ENCODE peak calls at places on chromosomes 5 and 9, in six cellular contexts. One of them, this sample, is unnamed.

GRCh38 chr9:98951967-98952366 is 8.3 kb downstream of the COL15A1 start:
- DNase-seq in lower lobe of right lung: no peak
- DNase-seq in Peyer's patch: no peak
- DNase-seq in neural crest cell: no peak
- DNase-seq in epithelial cell of esophagus: no peak
- DNase-seq in AG09309: no peak
- DNase-seq in this sample: no peak

GRCh38 chr5:2353211-2353610 is 398.3 kb downstream of the IRX2 start:
- DNase-seq in neural crest cell: no peak
- DNase-seq in lower lobe of right lung: no peak
- DNase-seq in epithelial cell of esophagus: no peak
- DNase-seq in AG09309: no peak
- DNase-seq in Peyer's patch: no peak
- DNase-seq in this sample: no peak

GRCh38 chr5:99141534-99142135 is 212.8 kb upstream of the CHD1 start:
- DNase-seq in AG09309: no peak
- DNase-seq in epithelial cell of esophagus: peak; percentile 80
- DNase-seq in lower lobe of right lung: no peak
- DNase-seq in neural crest cell: no peak
- DNase-seq in Peyer's patch: no peak
- DNase-seq in this sample: no peak

GRCh38 chr9:33041459-33042188 is 16.6 kb downstream of the DNAJA1 start:
- DNase-seq in lower lobe of right lung: no peak
- DNase-seq in Peyer's patch: no peak
- DNase-seq in neural crest cell: no peak
- DNase-seq in epithelial cell of esophagus: peak; percentile 40
- DNase-seq in AG09309: no peak
- DNase-seq in this sample: no peak

GRCh38 chr9:80797841-80798688 is 891.3 kb downstream of the TLE1 start:
- DNase-seq in Peyer's patch: no peak
- DNase-seq in lower lobe of right lung: no peak
- DNase-seq in neural crest cell: no peak
- DNase-seq in AG09309: peak; percentile 84
- DNase-seq in epithelial cell of esophagus: no peak
- DNase-seq in this sample: no peak

GRCh38 chr5:122151640-122152039 is 22.3 kb downstream of the ZNF474 start:
- DNase-seq in Peyer's patch: no peak
- DNase-seq in epithelial cell of esophagus: peak; percentile 45
- DNase-seq in lower lobe of right lung: no peak
- DNase-seq in AG09309: no peak
- DNase-seq in neural crest cell: no peak
- DNase-seq in this sample: no peak

GRCh38 chr5:165630211-165630866 is 2124.9 kb downstream of the MAT2B start:
- DNase-seq in lower lobe of right lung: no peak
- DNase-seq in Peyer's patch: no peak
- DNase-seq in neural crest cell: peak; percentile 60
- DNase-seq in epithelial cell of esophagus: peak; percentile 50
- DNase-seq in AG09309: no peak
- DNase-seq in this sample: no peak

GRCh38 chr5:133868946-133869674 is 99.3 kb downstream of the C5orf15 start:
- DNase-seq in Peyer's patch: peak; percentile 67
- DNase-seq in neural crest cell: peak; percentile 75
- DNase-seq in lower lobe of right lung: peak; percentile 82
- DNase-seq in epithelial cell of esophagus: peak; percentile 76
- DNase-seq in AG09309: peak; percentile 31
- DNase-seq in this sample: no peak

GRCh38 chr5:172828911-172829431 is 5.1 kb upstream of the ERGIC1 start:
- DNase-seq in AG09309: no peak
- DNase-seq in Peyer's patch: no peak
- DNase-seq in lower lobe of right lung: no peak
- DNase-seq in neural crest cell: no peak
- DNase-seq in epithelial cell of esophagus: peak; percentile 57
- DNase-seq in this sample: no peak

GRCh38 chr9:90556897-90557296 is 85.7 kb downstream of the DIRAS2 start:
- DNase-seq in epithelial cell of esophagus: peak; percentile 5
- DNase-seq in Peyer's patch: no peak
- DNase-seq in AG09309: no peak
- DNase-seq in neural crest cell: no peak
- DNase-seq in lower lobe of right lung: no peak
- DNase-seq in this sample: no peak

GRCh38 chr5:150009671-150010387 is 9.3 kb downstream of the HMGXB3 start:
- DNase-seq in epithelial cell of esophagus: no peak
- DNase-seq in neural crest cell: no peak
- DNase-seq in lower lobe of right lung: no peak
- DNase-seq in Peyer's patch: no peak
- DNase-seq in AG09309: no peak
- DNase-seq in this sample: no peak

GRCh38 chr9:93673844-93674334 is 97.5 kb downstream of the PHF2 start:
- DNase-seq in lower lobe of right lung: no peak
- DNase-seq in neural crest cell: no peak
- DNase-seq in AG09309: no peak
- DNase-seq in Peyer's patch: no peak
- DNase-seq in epithelial cell of esophagus: no peak
- DNase-seq in this sample: no peak

GRCh38 chr5:38029431-38030065 is 189.7 kb upstream of the GDNF start:
- DNase-seq in Peyer's patch: no peak
- DNase-seq in epithelial cell of esophagus: peak; percentile 15
- DNase-seq in neural crest cell: no peak
- DNase-seq in AG09309: no peak
- DNase-seq in lower lobe of right lung: no peak
- DNase-seq in this sample: no peak

GRCh38 chr9:137463931-137464290 is 4.8 kb upstream of the NSMF start:
- DNase-seq in neural crest cell: no peak
- DNase-seq in epithelial cell of esophagus: no peak
- DNase-seq in lower lobe of right lung: no peak
- DNase-seq in Peyer's patch: no peak
- DNase-seq in AG09309: no peak
- DNase-seq in this sample: no peak

GRCh38 chr5:115549154-115549553 is 4.6 kb upstream of the FEM1C start:
- DNase-seq in Peyer's patch: no peak
- DNase-seq in neural crest cell: no peak
- DNase-seq in AG09309: no peak
- DNase-seq in lower lobe of right lung: no peak
- DNase-seq in epithelial cell of esophagus: no peak
- DNase-seq in this sample: no peak

GRCh38 chr5:103216137-103216536 is 42.4 kb upstream of the MACIR start:
- DNase-seq in AG09309: no peak
- DNase-seq in neural crest cell: no peak
- DNase-seq in epithelial cell of esophagus: no peak
- DNase-seq in Peyer's patch: no peak
- DNase-seq in lower lobe of right lung: no peak
- DNase-seq in this sample: no peak

GRCh38 chr5:115720888-115721287 is 95.1 kb upstream of the TMED7 start:
- DNase-seq in epithelial cell of esophagus: no peak
- DNase-seq in lower lobe of right lung: no peak
- DNase-seq in Peyer's patch: no peak
- DNase-seq in AG09309: no peak
- DNase-seq in neural crest cell: no peak
- DNase-seq in this sample: no peak

GRCh38 chr5:39624268-39624886 is 199.6 kb upstream of the DAB2 start:
- DNase-seq in AG09309: no peak
- DNase-seq in lower lobe of right lung: no peak
- DNase-seq in neural crest cell: no peak
- DNase-seq in epithelial cell of esophagus: peak; percentile 93
- DNase-seq in Peyer's patch: no peak
- DNase-seq in this sample: no peak

GRCh38 chr9:131668439-131669233 is 71.2 kb downstream of the RAPGEF1 start:
- DNase-seq in Peyer's patch: peak; percentile 64
- DNase-seq in epithelial cell of esophagus: no peak
- DNase-seq in lower lobe of right lung: no peak
- DNase-seq in AG09309: no peak
- DNase-seq in neural crest cell: no peak
- DNase-seq in this sample: no peak

GRCh38 chr5:143636951-143637528 is 174.9 kb upstream of the HMHB1 start:
- DNase-seq in lower lobe of right lung: no peak
- DNase-seq in epithelial cell of esophagus: no peak
- DNase-seq in neural crest cell: no peak
- DNase-seq in Peyer's patch: no peak
- DNase-seq in AG09309: no peak
- DNase-seq in this sample: no peak

GRCh38 chr9:74035786-74036185 is 461.3 kb upstream of the RORB start:
- DNase-seq in Peyer's patch: no peak
- DNase-seq in neural crest cell: no peak
- DNase-seq in epithelial cell of esophagus: peak; percentile 37
- DNase-seq in AG09309: no peak
- DNase-seq in lower lobe of right lung: no peak
- DNase-seq in this sample: no peak

GRCh38 chr5:108143581-108143980 is 238.3 kb downstream of the FBXL17 start:
- DNase-seq in lower lobe of right lung: no peak
- DNase-seq in Peyer's patch: no peak
- DNase-seq in neural crest cell: no peak
- DNase-seq in AG09309: peak; percentile 11
- DNase-seq in epithelial cell of esophagus: peak; percentile 16
- DNase-seq in this sample: no peak

GRCh38 chr9:133377721-133378216 is 1.6 kb downstream of the STKLD1 start:
- DNase-seq in neural crest cell: no peak
- DNase-seq in epithelial cell of esophagus: peak; percentile 56
- DNase-seq in lower lobe of right lung: no peak
- DNase-seq in Peyer's patch: no peak
- DNase-seq in AG09309: no peak
- DNase-seq in this sample: no peak

GRCh38 chr5:4050203-4050602 is 454.6 kb downstream of the IRX1 start:
- DNase-seq in Peyer's patch: no peak
- DNase-seq in neural crest cell: no peak
- DNase-seq in epithelial cell of esophagus: no peak
- DNase-seq in lower lobe of right lung: no peak
- DNase-seq in AG09309: no peak
- DNase-seq in this sample: no peak

GRCh38 chr5:95238560-95239325 is 46.2 kb downstream of the MCTP1 start:
- DNase-seq in epithelial cell of esophagus: peak; percentile 11
- DNase-seq in neural crest cell: no peak
- DNase-seq in Peyer's patch: no peak
- DNase-seq in lower lobe of right lung: no peak
- DNase-seq in AG09309: no peak
- DNase-seq in this sample: no peak

GRCh38 chr9:107983191-107983603 is 493.6 kb upstream of the KLF4 start:
- DNase-seq in lower lobe of right lung: no peak
- DNase-seq in epithelial cell of esophagus: peak; percentile 63
- DNase-seq in Peyer's patch: no peak
- DNase-seq in AG09309: peak; percentile 33
- DNase-seq in neural crest cell: no peak
- DNase-seq in this sample: no peak

GRCh38 chr9:2622361-2623045 is 916 bp downstream of the VLDLR start:
- DNase-seq in Peyer's patch: no peak
- DNase-seq in neural crest cell: peak; percentile 32
- DNase-seq in lower lobe of right lung: peak; percentile 54
- DNase-seq in AG09309: no peak
- DNase-seq in epithelial cell of esophagus: peak; percentile 31
- DNase-seq in this sample: no peak

GRCh38 chr5:161481922-161482321 is 64.6 kb downstream of the GABRB2 start:
- DNase-seq in neural crest cell: no peak
- DNase-seq in Peyer's patch: no peak
- DNase-seq in epithelial cell of esophagus: no peak
- DNase-seq in AG09309: no peak
- DNase-seq in lower lobe of right lung: no peak
- DNase-seq in this sample: no peak

GRCh38 chr9:5336683-5337082 is 3.0 kb downstream of the RLN1 start:
- DNase-seq in epithelial cell of esophagus: no peak
- DNase-seq in lower lobe of right lung: no peak
- DNase-seq in AG09309: no peak
- DNase-seq in neural crest cell: no peak
- DNase-seq in Peyer's patch: peak; percentile 26
- DNase-seq in this sample: no peak

GRCh38 chr5:74123928-74124327 is 497.9 kb downstream of the ARHGEF28 start:
- DNase-seq in AG09309: no peak
- DNase-seq in neural crest cell: no peak
- DNase-seq in Peyer's patch: no peak
- DNase-seq in epithelial cell of esophagus: no peak
- DNase-seq in lower lobe of right lung: no peak
- DNase-seq in this sample: no peak

GRCh38 chr9:14433841-14434511 is 120.0 kb upstream of the NFIB start:
- DNase-seq in AG09309: no peak
- DNase-seq in lower lobe of right lung: no peak
- DNase-seq in Peyer's patch: no peak
- DNase-seq in neural crest cell: no peak
- DNase-seq in epithelial cell of esophagus: peak; percentile 50
- DNase-seq in this sample: no peak

GRCh38 chr5:181222630-181223040 is 446 bp upstream of the TRIM41 start:
- DNase-seq in AG09309: no peak
- DNase-seq in lower lobe of right lung: no peak
- DNase-seq in neural crest cell: no peak
- DNase-seq in epithelial cell of esophagus: no peak
- DNase-seq in Peyer's patch: no peak
- DNase-seq in this sample: no peak
- TF ChIP-seq CTCF in AG09309: no peak
- TF ChIP-seq CTCF in lower lobe of right lung: no peak
- TF ChIP-seq CTCF in neural crest cell: peak; percentile 46
- TF ChIP-seq CTCF in epithelial cell of esophagus: no peak
- TF ChIP-seq CTCF in Peyer's patch: peak; percentile 42
- TF ChIP-seq CTCF in this sample: no peak

GRCh38 chr9:97853844-97854695 is 1.0 kb downstream of the FOXE1 start:
- DNase-seq in neural crest cell: no peak
- DNase-seq in AG09309: no peak
- DNase-seq in Peyer's patch: no peak
- DNase-seq in lower lobe of right lung: peak; percentile 55
- DNase-seq in epithelial cell of esophagus: peak; percentile 77
- DNase-seq in this sample: peak; percentile 37
- TF ChIP-seq CTCF in neural crest cell: peak; percentile 58
- TF ChIP-seq CTCF in AG09309: no peak
- TF ChIP-seq CTCF in Peyer's patch: no peak
- TF ChIP-seq CTCF in lower lobe of right lung: no peak
- TF ChIP-seq CTCF in epithelial cell of esophagus: peak; percentile 22
- TF ChIP-seq CTCF in this sample: peak; percentile 39

GRCh38 chr5:132459031-132459982 is 31.3 kb downstream of the IRF1 start:
- DNase-seq in neural crest cell: no peak
- DNase-seq in Peyer's patch: no peak
- DNase-seq in AG09309: peak; percentile 48
- DNase-seq in epithelial cell of esophagus: no peak
- DNase-seq in lower lobe of right lung: peak; percentile 80
- DNase-seq in this sample: no peak

GRCh38 chr5:132460835-132461230 is 29.7 kb downstream of the IRF1 start:
- DNase-seq in lower lobe of right lung: no peak
- DNase-seq in Peyer's patch: no peak
- DNase-seq in epithelial cell of esophagus: no peak
- DNase-seq in AG09309: no peak
- DNase-seq in neural crest cell: no peak
- DNase-seq in this sample: no peak

GRCh38 chr5:132461235-132461634 is 29.3 kb downstream of the IRF1 start:
- DNase-seq in epithelial cell of esophagus: no peak
- DNase-seq in Peyer's patch: no peak
- DNase-seq in AG09309: no peak
- DNase-seq in neural crest cell: no peak
- DNase-seq in lower lobe of right lung: no peak
- DNase-seq in this sample: no peak

GRCh38 chr5:132461671-132462070 is 28.9 kb downstream of the IRF1 start:
- DNase-seq in neural crest cell: no peak
- DNase-seq in Peyer's patch: no peak
- DNase-seq in AG09309: no peak
- DNase-seq in lower lobe of right lung: no peak
- DNase-seq in epithelial cell of esophagus: no peak
- DNase-seq in this sample: no peak

GRCh38 chr5:132459983-132460834 is 30.4 kb downstream of the IRF1 start:
- DNase-seq in neural crest cell: no peak
- DNase-seq in lower lobe of right lung: peak; percentile 76
- DNase-seq in AG09309: no peak
- DNase-seq in epithelial cell of esophagus: peak; percentile 33
- DNase-seq in Peyer's patch: peak; percentile 60
- DNase-seq in this sample: no peak
- TF ChIP-seq CTCF in neural crest cell: peak; percentile 35
- TF ChIP-seq CTCF in lower lobe of right lung: peak; percentile 30
- TF ChIP-seq CTCF in AG09309: peak; percentile 15
- TF ChIP-seq CTCF in epithelial cell of esophagus: peak; percentile 27
- TF ChIP-seq CTCF in Peyer's patch: peak; percentile 73
- TF ChIP-seq CTCF in this sample: no peak

GRCh38 chr5:127865273-127865672 is 162.1 kb downstream of the CCDC192 start:
- DNase-seq in lower lobe of right lung: no peak
- DNase-seq in Peyer's patch: no peak
- DNase-seq in epithelial cell of esophagus: no peak
- DNase-seq in AG09309: no peak
- DNase-seq in neural crest cell: no peak
- DNase-seq in this sample: no peak
- TF ChIP-seq CTCF in lower lobe of right lung: peak; percentile 12
- TF ChIP-seq CTCF in Peyer's patch: peak; percentile 43
- TF ChIP-seq CTCF in epithelial cell of esophagus: peak; percentile 4
- TF ChIP-seq CTCF in AG09309: no peak
- TF ChIP-seq CTCF in neural crest cell: peak; percentile 39
- TF ChIP-seq CTCF in this sample: no peak

This sample was measured in D721Med.